ENCODE peak calls at places on chromosomes 5 and 9, in five cellular contexts. One of them, this sample, is unnamed.
A peak's percentile ranks its signal among the peaks of the same experiment; 100 is the strongest.

GRCh38 chr9:97502222-97502983 is 937 bp downstream of the TMOD1 start:
- DNase-seq in lung microvascular endothelial cell: peak; percentile 35
- DNase-seq in HS-27A: no peak
- DNase-seq in NCI-H2029: no peak
- DNase-seq in hippocampal formation: no peak
- DNase-seq in this sample: peak; percentile 32

GRCh38 chr5:62974623-62975022 is 396.0 kb downstream of the LRRC70 start:
- DNase-seq in hippocampal formation: no peak
- DNase-seq in lung microvascular endothelial cell: no peak
- DNase-seq in HS-27A: no peak
- DNase-seq in NCI-H2029: no peak
- DNase-seq in this sample: no peak

GRCh38 chr5:72125931-72126620 is 18.8 kb downstream of the MAP1B start:
- DNase-seq in lung microvascular endothelial cell: no peak
- DNase-seq in hippocampal formation: no peak
- DNase-seq in NCI-H2029: no peak
- DNase-seq in HS-27A: no peak
- DNase-seq in this sample: no peak

GRCh38 chr5:76527685-76528161 is 95.5 kb downstream of the F2RL2 start:
- DNase-seq in HS-27A: no peak
- DNase-seq in lung microvascular endothelial cell: no peak
- DNase-seq in hippocampal formation: no peak
- DNase-seq in NCI-H2029: no peak
- DNase-seq in this sample: no peak

GRCh38 chr5:141711687-141712086 is 29.7 kb upstream of the ARAP3 start:
- DNase-seq in HS-27A: no peak
- DNase-seq in NCI-H2029: no peak
- DNase-seq in hippocampal formation: no peak
- DNase-seq in lung microvascular endothelial cell: no peak
- DNase-seq in this sample: no peak

GRCh38 chr9:87527211-87527916 is 29.7 kb downstream of the DAPK1 start:
- DNase-seq in hippocampal formation: no peak
- DNase-seq in HS-27A: no peak
- DNase-seq in NCI-H2029: peak; percentile 39
- DNase-seq in lung microvascular endothelial cell: peak; percentile 77
- DNase-seq in this sample: peak; percentile 39

GRCh38 chr5:127229185-127229889 is 61.3 kb upstream of the MEGF10 start:
- DNase-seq in lung microvascular endothelial cell: peak; percentile 54
- DNase-seq in hippocampal formation: peak; percentile 29
- DNase-seq in HS-27A: no peak
- DNase-seq in NCI-H2029: peak; percentile 63
- DNase-seq in this sample: peak; percentile 65

GRCh38 chr9:98899399-98900056 is 44.2 kb upstream of the COL15A1 start:
- DNase-seq in hippocampal formation: no peak
- DNase-seq in HS-27A: no peak
- DNase-seq in NCI-H2029: no peak
- DNase-seq in lung microvascular endothelial cell: peak; percentile 29
- DNase-seq in this sample: peak; percentile 49

GRCh38 chr5:135669416-135669815 is 90.6 kb upstream of the CXCL14 start:
- DNase-seq in NCI-H2029: no peak
- DNase-seq in HS-27A: no peak
- DNase-seq in lung microvascular endothelial cell: no peak
- DNase-seq in hippocampal formation: no peak
- DNase-seq in this sample: no peak

GRCh38 chr9:89865981-89866380 is 261.2 kb downstream of the GADD45G start:
- DNase-seq in lung microvascular endothelial cell: no peak
- DNase-seq in hippocampal formation: no peak
- DNase-seq in HS-27A: no peak
- DNase-seq in NCI-H2029: no peak
- DNase-seq in this sample: no peak

GRCh38 chr5:173056783-173057061 is 570 bp downstream of the CREBRF start:
- DNase-seq in lung microvascular endothelial cell: no peak
- DNase-seq in hippocampal formation: peak; percentile 74
- DNase-seq in HS-27A: no peak
- DNase-seq in NCI-H2029: peak; percentile 74
- DNase-seq in this sample: no peak

GRCh38 chr5:90134381-90134780 is 275.2 kb downstream of the CETN3 start:
- DNase-seq in NCI-H2029: no peak
- DNase-seq in hippocampal formation: no peak
- DNase-seq in HS-27A: no peak
- DNase-seq in lung microvascular endothelial cell: no peak
- DNase-seq in this sample: no peak

GRCh38 chr5:68484307-68485068 is 268.9 kb downstream of the PIK3R1 start:
- DNase-seq in hippocampal formation: no peak
- DNase-seq in NCI-H2029: no peak
- DNase-seq in HS-27A: no peak
- DNase-seq in lung microvascular endothelial cell: no peak
- DNase-seq in this sample: no peak

GRCh38 chr5:158212915-158213314 is 354.0 kb upstream of the CLINT1 start:
- DNase-seq in lung microvascular endothelial cell: no peak
- DNase-seq in HS-27A: no peak
- DNase-seq in hippocampal formation: no peak
- DNase-seq in NCI-H2029: no peak
- DNase-seq in this sample: no peak

GRCh38 chr5:123937230-123937629 is 425.3 kb downstream of the CSNK1G3 start:
- DNase-seq in NCI-H2029: peak; percentile 52
- DNase-seq in HS-27A: peak; percentile 38
- DNase-seq in hippocampal formation: no peak
- DNase-seq in lung microvascular endothelial cell: peak; percentile 74
- DNase-seq in this sample: peak; percentile 84

GRCh38 chr9:21695874-21696341 is 106.5 kb upstream of the MTAP start:
- DNase-seq in lung microvascular endothelial cell: no peak
- DNase-seq in NCI-H2029: no peak
- DNase-seq in HS-27A: no peak
- DNase-seq in hippocampal formation: no peak
- DNase-seq in this sample: no peak

GRCh38 chr9:89606049-89606481 is 1.3 kb downstream of the GADD45G start:
- DNase-seq in hippocampal formation: peak; percentile 42
- DNase-seq in NCI-H2029: peak; percentile 52
- DNase-seq in lung microvascular endothelial cell: peak; percentile 42
- DNase-seq in HS-27A: no peak
- DNase-seq in this sample: peak; percentile 70

GRCh38 chr5:132479073-132479811 is 11.3 kb downstream of the IRF1 start:
- DNase-seq in lung microvascular endothelial cell: no peak
- DNase-seq in NCI-H2029: no peak
- DNase-seq in HS-27A: no peak
- DNase-seq in hippocampal formation: no peak
- DNase-seq in this sample: no peak

GRCh38 chr5:16617272-16617973 is 626 bp upstream of the RETREG1 start:
- DNase-seq in hippocampal formation: no peak
- DNase-seq in NCI-H2029: no peak
- DNase-seq in HS-27A: no peak
- DNase-seq in lung microvascular endothelial cell: no peak
- DNase-seq in this sample: no peak

GRCh38 chr5:139392678-139393496 is 2.0 kb downstream of the PROB1 start:
- DNase-seq in hippocampal formation: no peak
- DNase-seq in NCI-H2029: peak; percentile 44
- DNase-seq in lung microvascular endothelial cell: peak; percentile 69
- DNase-seq in HS-27A: no peak
- DNase-seq in this sample: peak; percentile 73

GRCh38 chr9:134231330-134231745 is 67.0 kb upstream of the RNU6ATAC start:
- DNase-seq in HS-27A: no peak
- DNase-seq in NCI-H2029: no peak
- DNase-seq in hippocampal formation: no peak
- DNase-seq in lung microvascular endothelial cell: no peak
- DNase-seq in this sample: no peak

GRCh38 chr5:137791387-137791786 is 37.2 kb upstream of the HNRNPA0 start:
- DNase-seq in hippocampal formation: no peak
- DNase-seq in NCI-H2029: no peak
- DNase-seq in HS-27A: no peak
- DNase-seq in lung microvascular endothelial cell: no peak
- DNase-seq in this sample: no peak

GRCh38 chr5:17365756-17366155 is 132.3 kb upstream of the TAF11L2 start:
- DNase-seq in lung microvascular endothelial cell: no peak
- DNase-seq in hippocampal formation: no peak
- DNase-seq in NCI-H2029: no peak
- DNase-seq in HS-27A: no peak
- DNase-seq in this sample: no peak

GRCh38 chr9:108836771-108837170 is 19.0 kb downstream of the ACTL7B start:
- DNase-seq in NCI-H2029: no peak
- DNase-seq in HS-27A: no peak
- DNase-seq in lung microvascular endothelial cell: no peak
- DNase-seq in hippocampal formation: no peak
- DNase-seq in this sample: no peak